ENCODE peak calls at places on chromosomes 2 and 18, in five cellular contexts. G, R, C, N and X are unnamed samples.

GRCh38 chr2:47403829-47404228 is 873 bp downstream of the MSH2 start:
- DNase-seq in G (peak; percentile 59), R (no peak), C (no peak), N (no peak), X (no peak)

GRCh38 chr2:25650249-25650648 is 23.1 kb downstream of the DTNB start:
- DNase-seq in G (no peak), R (no peak), C (no peak), N (no peak), X (no peak)

GRCh38 chr18:68734311-68734710 is 19.4 kb upstream of the TMX3 start:
- DNase-seq in G (no peak), R (no peak), C (no peak), N (no peak), X (no peak)

GRCh38 chr2:159612255-159612901 is 4.0 kb downstream of the BAZ2B start:
- DNase-seq in G (no peak), R (no peak), C (no peak), N (no peak), X (no peak)

GRCh38 chr18:11852048-11852341 is 782 bp downstream of the CHMP1B start:
- DNase-seq in G (peak; percentile 28), R (no peak), C (no peak), N (no peak), X (no peak)

GRCh38 chr2:85888020-85888744 is 608 bp downstream of the ST3GAL5 start:
- DNase-seq in G (peak; percentile 26), R (peak; percentile 29), C (peak; percentile 19), N (peak; percentile 57), X (no peak)

GRCh38 chr2:240620859-240621258 is 4.4 kb upstream of the GPR35 start:
- DNase-seq in G (no peak), R (no peak), C (no peak), N (peak; percentile 27), X (no peak)

GRCh38 chr2:151976945-151977353 is 121.9 kb downstream of the CACNB4 start:
- DNase-seq in G (no peak), R (no peak), C (no peak), N (no peak), X (no peak)

GRCh38 chr2:160918909-160919503 is 241.2 kb upstream of the TANK start:
- DNase-seq in G (peak; percentile 67), R (peak; percentile 56), C (peak; percentile 42), N (peak; percentile 83), X (no peak)

GRCh38 chr18:46702399-46702798 is 45.4 kb upstream of the LOXHD1 start:
- DNase-seq in G (no peak), R (no peak), C (no peak), N (no peak), X (no peak)

GRCh38 chr2:168726375-168726774 is 76.1 kb upstream of the NOSTRIN start:
- DNase-seq in G (no peak), R (no peak), C (no peak), N (no peak), X (no peak)

GRCh38 chr2:134127496-134127895 is 126.4 kb upstream of the MGAT5 start:
- DNase-seq in G (no peak), R (no peak), C (no peak), N (no peak), X (peak; percentile 21)

GRCh38 chr2:23435250-23436035 is 50.5 kb downstream of the KLHL29 start:
- DNase-seq in G (peak; percentile 2), R (no peak), C (no peak), N (no peak), X (no peak)

GRCh38 chr2:236748385-236748784 is 178.8 kb downstream of the ACKR3 start:
- DNase-seq in G (no peak), R (peak; percentile 17), C (peak; percentile 32), N (peak; percentile 68), X (no peak)

GRCh38 chr2:236510049-236510448 is 59.6 kb upstream of the ACKR3 start:
- DNase-seq in G (no peak), R (no peak), C (no peak), N (no peak), X (no peak)

GRCh38 chr2:113876503-113877387 is 13.1 kb upstream of the ACTR3 start:
- DNase-seq in G (no peak), R (peak; percentile 83), C (no peak), N (peak; percentile 68), X (peak; percentile 20)

GRCh38 chr2:16678964-16679363 is 13.3 kb upstream of the CYRIA start:
- DNase-seq in G (no peak), R (no peak), C (no peak), N (no peak), X (no peak)

GRCh38 chr18:58310517-58310916 is 266.5 kb downstream of the NEDD4L start:
- DNase-seq in G (no peak), R (peak; percentile 87), C (peak; percentile 32), N (peak; percentile 89), X (no peak)

GRCh38 chr2:174666312-174666711 is 68.7 kb upstream of the WIPF1 start:
- DNase-seq in G (no peak), R (no peak), C (no peak), N (no peak), X (no peak)

GRCh38 chr2:73979686-73980085 is 5.0 kb upstream of the TET3 start:
- DNase-seq in G (no peak), R (no peak), C (peak; percentile 31), N (no peak), X (no peak)

GRCh38 chr2:72026819-72027425 is 120.7 kb downstream of the CYP26B1 start:
- DNase-seq in G (no peak), R (no peak), C (no peak), N (no peak), X (no peak)

GRCh38 chr2:69116438-69116837 is 103.5 kb downstream of the ANTXR1 start:
- DNase-seq in G (no peak), R (no peak), C (no peak), N (no peak), X (no peak)

GRCh38 chr2:204877691-204878090 is 332.4 kb downstream of the PARD3B start:
- DNase-seq in G (no peak), R (no peak), C (no peak), N (no peak), X (no peak)

GRCh38 chr2:110107092-110108079 is 8.2 kb downstream of the MALL start:
- DNase-seq in G (no peak), R (peak; percentile 53), C (no peak), N (no peak), X (no peak)

GRCh38 chr2:198004921-198005829 is 200.8 kb downstream of the PLCL1 start:
- DNase-seq in G (no peak), R (peak; percentile 16), C (no peak), N (no peak), X (no peak)

GRCh38 chr2:55766947-55767346 is 73.3 kb upstream of the PNPT1 start:
- DNase-seq in G (no peak), R (no peak), C (no peak), N (no peak), X (no peak)

GRCh38 chr2:188132385-188132784 is 159.3 kb upstream of the GULP1 start:
- DNase-seq in G (no peak), R (no peak), C (no peak), N (no peak), X (no peak)

GRCh38 chr2:23583467-23583866 is 198.5 kb downstream of the KLHL29 start:
- DNase-seq in G (no peak), R (no peak), C (no peak), N (peak; percentile 2), X (no peak)

GRCh38 chr2:239179851-239180371 is 220.9 kb downstream of the HDAC4 start:
- DNase-seq in G (no peak), R (no peak), C (no peak), N (no peak), X (peak; percentile 2)

GRCh38 chr18:42442661-42443060 is 487.6 kb downstream of the PIK3C3 start:
- DNase-seq in G (no peak), R (no peak), C (no peak), N (no peak), X (no peak)

DNA sequence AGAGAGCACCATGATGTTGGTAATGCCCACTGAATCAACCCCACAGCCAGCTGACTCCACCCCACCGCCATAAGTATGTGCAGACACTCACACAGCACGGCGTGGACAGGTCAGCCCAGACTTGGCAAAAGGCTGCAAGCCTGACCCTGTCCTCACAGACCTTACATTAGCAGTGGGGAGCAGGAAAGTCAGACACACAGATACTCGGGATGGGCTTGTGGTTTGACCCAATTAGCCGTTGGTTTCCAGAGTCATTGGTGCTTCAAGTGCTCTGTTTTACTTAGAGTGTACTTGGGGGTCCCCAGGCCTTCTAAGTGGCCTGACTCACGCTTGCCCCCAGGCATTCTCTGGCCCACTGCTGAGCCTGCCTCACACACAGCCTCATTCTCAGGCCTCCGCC is 36.7 kb downstream of the EN1 start:
- DNase-seq in G (no peak), R (no peak), C (no peak), N (no peak), X (no peak)
- H3K9me3 ChIP-seq in G (peaks cover 2% of the 10 kb centered on the region), R (no peaks in the 10 kb centered on the region), C (no peaks in the 10 kb centered on the region), N (no peaks in the 10 kb centered on the region), X (no peaks in the 10 kb centered on the region)

DNA sequence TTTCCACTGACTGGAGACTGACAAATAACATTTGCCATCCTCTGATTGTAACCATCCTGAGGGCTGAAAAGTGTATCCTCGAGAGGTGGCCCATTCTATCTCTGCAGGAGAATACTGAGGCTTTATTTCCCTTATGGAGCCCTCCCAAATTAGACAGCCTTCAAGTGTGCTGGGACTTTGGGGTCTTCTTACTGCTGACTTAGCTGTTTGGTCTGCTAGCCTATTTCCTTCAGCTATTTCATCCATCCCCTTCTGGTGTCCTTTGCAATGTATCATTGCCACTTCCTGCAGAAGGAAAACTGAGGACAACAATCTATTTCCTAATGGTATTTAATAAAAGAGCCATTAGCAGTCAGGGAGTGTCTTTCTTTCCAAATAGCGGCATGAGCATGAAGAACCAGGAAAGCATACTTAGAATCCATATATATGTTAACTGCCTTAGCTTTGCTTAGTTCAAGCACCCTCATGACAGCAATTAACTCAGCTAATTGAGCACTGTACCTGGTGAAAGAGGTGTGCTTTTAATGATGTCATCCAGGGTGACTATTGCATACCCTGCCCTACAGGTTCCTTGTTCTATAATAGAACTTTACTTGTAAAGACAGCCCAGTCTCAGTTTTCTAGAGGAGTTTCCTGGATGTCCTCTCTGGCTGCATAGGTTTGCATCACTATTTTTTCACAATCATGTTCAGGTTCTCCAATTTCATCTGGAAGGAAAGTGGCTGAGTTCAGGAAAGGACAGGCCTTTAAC is 24.0 kb downstream of the CMPK2 start:
- DNase-seq in G (no peak), R (no peak), C (no peak), N (no peak), X (no peak)
- H3K9me3 ChIP-seq in G (peaks cover 37% of the 10 kb centered on the region), R (peaks cover 38% of the 10 kb centered on the region), C (peaks cover 47% of the 10 kb centered on the region), N (peaks cover 55% of the 10 kb centered on the region), X (peaks cover 37% of the 10 kb centered on the region)

DNA sequence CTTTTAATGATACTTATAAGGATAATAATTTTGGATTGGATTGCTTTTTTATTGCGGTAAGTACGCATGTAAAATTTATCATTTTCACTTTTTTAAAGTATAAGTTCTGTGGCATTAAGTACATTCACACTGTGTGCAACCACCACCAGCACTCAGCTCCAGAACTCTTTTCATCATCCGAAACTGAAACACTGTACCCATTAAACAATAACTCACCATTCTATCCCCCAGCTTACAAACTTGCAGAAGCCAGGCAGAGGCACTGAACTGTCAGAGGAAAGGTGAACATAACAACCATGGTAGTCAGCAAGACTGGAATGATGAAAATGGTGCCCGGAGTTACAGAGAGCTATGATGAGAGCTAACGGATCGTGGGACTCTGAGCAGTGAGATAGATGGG is 465.9 kb downstream of the ADCYAP1 start:
- DNase-seq in G (no peak), R (no peak), C (no peak), N (no peak), X (no peak)
- H3K9me3 ChIP-seq in G (no peaks in the 10 kb centered on the region), R (peaks cover 3% of the 10 kb centered on the region), C (no peaks in the 10 kb centered on the region), N (no peaks in the 10 kb centered on the region), X (no peaks in the 10 kb centered on the region)

DNA sequence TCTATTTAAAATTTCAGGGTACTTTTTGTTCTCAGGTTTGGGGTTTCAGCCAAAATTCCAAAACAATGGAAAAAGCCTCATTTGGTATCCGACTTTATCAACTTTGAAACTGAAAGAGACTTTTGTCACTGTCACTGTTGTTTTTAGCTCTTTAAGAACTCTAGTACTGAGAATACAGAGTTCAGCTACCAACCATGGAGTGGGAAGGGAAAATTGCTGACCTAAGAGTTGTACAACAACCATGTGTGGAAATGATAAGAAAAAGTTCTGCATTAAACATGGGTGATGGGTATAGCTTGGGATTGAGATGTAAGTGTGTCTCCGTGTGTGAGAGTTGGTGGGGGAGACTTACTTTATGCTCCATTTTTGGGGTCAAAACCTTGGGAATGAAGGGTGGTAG is 206.6 kb upstream of the LRATD1 start:
- DNase-seq in G (no peak), R (no peak), C (no peak), N (no peak), X (no peak)
- H3K9me3 ChIP-seq in G (no peaks in the 10 kb centered on the region), R (no peaks in the 10 kb centered on the region), C (no peaks in the 10 kb centered on the region), N (no peaks in the 10 kb centered on the region), X (no peaks in the 10 kb centered on the region)